ENCODE peak calls at places on chromosomes 4 and X, in four cellular contexts. R is HCT116, L is K562, Z is HepG2. J is an unnamed sample.

GRCh38 chrX:123745511-123745910 is 12.7 kb upstream of the THOC2 start:
- DNase-seq in Z (no peak), L (no peak), R (no peak), J (no peak)

GRCh38 chr4:38609614-38610013 is 54.4 kb upstream of the KLF3 start:
- DNase-seq in L (peak; percentile 16), Z (no peak), R (no peak), J (no peak)

GRCh38 chr4:186737427-186737826 is 13.8 kb upstream of the FAT1 start:
- DNase-seq in L (no peak), Z (no peak), R (no peak), J (no peak)

GRCh38 chrX:139559383-139560042 is 29.0 kb downstream of the F9 start:
- DNase-seq in L (peak; percentile 64), Z (peak; percentile 36), R (peak; percentile 24), J (peak; percentile 46)

GRCh38 chr4:109207060-109207459 is 95.4 kb downstream of the COL25A1 start:
- DNase-seq in L (no peak), R (no peak), Z (no peak), J (no peak)

GRCh38 chrX:1496076-1496475 is 40.9 kb downstream of the P2RY8 start:
- DNase-seq in L (no peak), R (no peak), Z (no peak), J (no peak)

GRCh38 chrX:39725928-39726619 is 371.7 kb downstream of the BCOR start:
- DNase-seq in Z (no peak), R (no peak), L (no peak), J (no peak)

GRCh38 chrX:94834226-94834625 is 1160.2 kb downstream of the FAM133A start:
- DNase-seq in Z (no peak), R (no peak), L (no peak), J (no peak)

GRCh38 chrX:2423293-2423692 is 77.5 kb downstream of the DHRSX start:
- DNase-seq in Z (no peak), R (no peak), L (no peak), J (peak; percentile 2)

GRCh38 chr4:69843932-69844331 is 16.0 kb downstream of the SULT1E1 start:
- DNase-seq in L (no peak), Z (no peak), R (no peak), J (no peak)

GRCh38 chr4:2796261-2797187 is 3.6 kb downstream of the SH3BP2 start:
- DNase-seq in Z (no peak), L (no peak), R (no peak), J (no peak)

GRCh38 chrX:130974323-130974722 is 71.3 kb upstream of the ENOX2 start:
- DNase-seq in L (peak; percentile 25), Z (no peak), R (no peak), J (no peak)

GRCh38 chr4:151620066-151620465 is 140.7 kb downstream of the GATB start:
- DNase-seq in L (no peak), R (no peak), Z (no peak), J (no peak)

GRCh38 chrX:39857780-39858179 is 240.0 kb downstream of the BCOR start:
- DNase-seq in R (no peak), L (no peak), Z (no peak), J (no peak)

GRCh38 chr4:131584587-131584986 is 1564.5 kb upstream of the PCDH10 start:
- DNase-seq in Z (no peak), R (no peak), L (no peak), J (no peak)

GRCh38 chrX:63250253-63250868 is 100.8 kb downstream of the SPIN4 start:
- DNase-seq in L (peak; percentile 73), R (peak; percentile 69), Z (peak; percentile 61), J (peak; percentile 56)

GRCh38 chr4:88280228-88280795 is 4.0 kb downstream of the PPM1K start:
- DNase-seq in R (no peak), Z (no peak), L (no peak), J (no peak)

GRCh38 chr4:164725066-164725465 is 28.9 kb upstream of the SMIM31 start:
- DNase-seq in Z (no peak), L (no peak), R (no peak), J (no peak)

GRCh38 chr4:15996773-15997172 is 33.8 kb upstream of the FGFBP2 start:
- DNase-seq in Z (no peak), L (no peak), R (no peak), J (no peak)

GRCh38 chr4:8745036-8745827 is 126.4 kb downstream of the HMX1 start:
- DNase-seq in Z (no peak), L (no peak), R (no peak), J (no peak)

GRCh38 chr4:129929984-129930383 is 834.0 kb downstream of the C4orf33 start:
- DNase-seq in Z (no peak), L (no peak), R (no peak), J (no peak)

GRCh38 chr4:139589619-139590018 is 33.6 kb upstream of the SETD7 start:
- DNase-seq in Z (no peak), L (no peak), R (no peak), J (no peak)

GRCh38 chr4:7333801-7334421 is 100.8 kb downstream of the PSAPL1 start:
- DNase-seq in R (no peak), Z (no peak), L (peak; percentile 15), J (no peak)

GRCh38 chrX:1389181-1389992 is 2.5 kb downstream of the SLC25A6 start:
- DNase-seq in R (no peak), Z (no peak), L (no peak), J (no peak)

GRCh38 chr4:145945431-145946155 is 7.0 kb upstream of the ZNF827 start:
- DNase-seq in L (no peak), R (no peak), Z (no peak), J (no peak)

GRCh38 chrX:51494409-51494808 is 2.0 kb downstream of the NUDT11 start:
- DNase-seq in R (no peak), Z (no peak), L (no peak), J (no peak)

GRCh38 chr4:20431422-20432014 is 179.8 kb downstream of the SLIT2 start:
- DNase-seq in Z (no peak), L (peak; percentile 6), R (no peak), J (no peak)

GRCh38 chr4:139522457-139522856 is 33.6 kb downstream of the SETD7 start:
- DNase-seq in R (no peak), L (no peak), Z (peak; percentile 5), J (no peak)

GRCh38 chr4:5660185-5660584 is 48.2 kb downstream of the EVC2 start:
- DNase-seq in R (no peak), L (no peak), Z (no peak), J (no peak)

GRCh38 chr4:151324449-151325319 is 721 bp downstream of the SH3D19 start:
- DNase-seq in R (peak; percentile 90), Z (peak; percentile 99), L (peak; percentile 26), J (peak; percentile 61)

GRCh38 chr4:173448103-173448502 is 49.2 kb upstream of the SCRG1 start:
- DNase-seq in R (no peak), L (no peak), Z (no peak), J (no peak)

GRCh38 chr4:122827899-122828601 is 1.4 kb downstream of the FGF2 start:
- DNase-seq in R (no peak), L (peak; percentile 67), Z (peak; percentile 11), J (no peak)

GRCh38 chrX:2391869-2392606 is 108.7 kb downstream of the DHRSX start:
- DNase-seq in Z (peak; percentile 92), R (peak; percentile 94), L (no peak), J (no peak)

GRCh38 chr4:1033840-1034551 is 22.6 kb downstream of the FGFRL1 start:
- DNase-seq in Z (no peak), L (no peak), R (no peak), J (no peak)

DNA sequence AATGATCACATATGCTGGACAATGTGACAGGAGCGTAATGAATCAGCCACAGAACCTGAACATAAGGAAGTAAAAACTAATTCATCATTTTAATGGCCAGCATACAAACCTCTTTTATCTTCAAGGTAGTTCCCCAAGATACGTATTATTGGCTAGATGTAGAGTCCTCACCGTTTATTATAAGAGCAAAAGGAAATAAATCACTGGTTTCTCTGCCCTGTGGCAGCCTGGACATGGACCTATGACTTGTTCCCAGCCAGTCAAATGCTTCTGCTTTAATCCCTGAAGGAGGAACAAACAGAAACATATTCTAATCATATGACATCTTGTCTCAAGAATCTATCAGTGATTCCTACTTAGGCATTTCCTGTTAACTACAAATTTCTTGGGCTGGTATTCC is 86.8 kb upstream of the FAM241A start:
- DNase-seq in L (no peak), Z (no peak), R (no peak), J (no peak)
- TF ChIP-seq TCF7L2 in L (no peak), Z (no peak), R (no peak), J (no peak)

GRCh38 chr4:10093273-10093621 is 23.4 kb downstream of the WDR1 start:
- DNase-seq in Z (no peak), R (no peak), L (no peak), J (no peak)

GRCh38 chr4:10091531-10092181 is 24.9 kb downstream of the WDR1 start:
- DNase-seq in L (no peak), R (no peak), Z (no peak), J (no peak)

GRCh38 chr4:10090467-10091250 is 25.9 kb downstream of the WDR1 start:
- DNase-seq in Z (no peak), R (no peak), L (no peak), J (no peak)

GRCh38 chr4:10093801-10094552 is 22.6 kb downstream of the WDR1 start:
- DNase-seq in L (no peak), R (no peak), Z (no peak), J (no peak)

GRCh38 chr4:10092481-10093272 is 23.9 kb downstream of the WDR1 start:
- DNase-seq in Z (no peak), L (no peak), R (no peak), J (no peak)
- H3K4me1 ChIP-seq in Z (peaks cover 22% of the 10 kb centered on the region), L (peaks cover 12% of the 10 kb centered on the region), R (peaks cover 28% of the 10 kb centered on the region), J (no peaks in the 10 kb centered on the region)

GRCh38 chr4:119210760-119211159 is 1.8 kb upstream of the USP53 start:
- DNase-seq in L (no peak), Z (no peak), R (no peak), J (no peak)
- H3K27ac ChIP-seq in L (no peak overlapping the region), Z (no peak overlapping the region), R (no peak overlapping the region), J (no peak overlapping the region)

DNA sequence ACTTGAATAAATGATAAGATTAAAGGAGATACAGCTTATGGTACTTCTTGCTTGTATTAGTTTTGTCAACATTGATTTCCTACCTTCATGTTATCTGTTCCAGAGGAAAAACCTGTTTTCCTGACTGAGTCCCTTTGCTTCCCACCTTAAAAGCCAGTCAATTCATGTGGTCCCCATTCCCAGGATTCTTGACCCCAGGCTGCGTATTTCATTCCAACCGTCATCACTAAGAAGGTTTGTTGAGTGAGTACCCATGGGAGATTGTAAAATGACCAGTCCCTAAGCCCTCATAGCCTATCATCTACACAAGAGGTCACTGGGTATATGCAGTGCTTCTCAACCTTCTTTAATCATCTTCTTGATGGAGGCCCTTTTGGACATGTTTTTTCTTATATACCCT is 52.2 kb downstream of the BEX3 start:
- DNase-seq in R (no peak), L (no peak), Z (no peak), J (no peak)
- TF ChIP-seq TCF7L2 in R (no peak), L (no peak), Z (no peak), J (no peak)

DNA sequence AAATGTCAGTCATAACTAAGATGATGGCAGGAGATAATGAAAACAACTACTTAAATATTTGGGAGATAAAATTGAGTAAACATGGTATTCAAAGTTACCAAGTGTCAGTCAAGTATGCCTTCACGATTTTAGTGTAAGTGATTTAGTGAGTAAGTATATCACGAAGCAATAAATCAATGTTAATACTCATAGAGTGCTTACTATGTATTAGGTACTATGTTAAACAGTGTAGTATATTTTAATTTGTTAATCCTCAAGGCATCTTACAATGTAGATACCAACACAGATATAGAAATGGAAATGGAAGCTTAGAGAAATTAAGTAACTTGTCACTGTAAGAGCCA is 59.6 kb downstream of the ANXA3 start:
- DNase-seq in Z (no peak), R (no peak), L (no peak), J (no peak)
- H3K4me1 ChIP-seq in Z (peaks cover 9% of the 10 kb centered on the region), R (no peaks in the 10 kb centered on the region), L (peaks cover 75% of the 10 kb centered on the region), J (no peaks in the 10 kb centered on the region)

GRCh38 chr4:54727346-54727745 is 69.6 kb downstream of the KIT start:
- DNase-seq in Z (no peak), R (no peak), L (no peak), J (no peak)
- H3K27ac ChIP-seq in Z (no peak overlapping the region), R (no peak overlapping the region), L (no peak overlapping the region), J (no peak overlapping the region)

J was measured in Panc1.